ENCODE peak calls at places on chromosomes 5 and 9, in six cellular contexts. One of them, this sample, is unnamed.

GRCh38 chr9:94591876-94592275 is 1.7 kb downstream of the FBP2 start:
- DNase-seq in suprapubic skin: no peak
- DNase-seq in esophagus muscularis mucosa: no peak
- DNase-seq in kidney epithelial cell: no peak
- DNase-seq in right atrium auricular region: no peak
- DNase-seq in AG04449: no peak
- DNase-seq in this sample: no peak

GRCh38 chr5:31781772-31782171 is 142.8 kb downstream of the PDZD2 start:
- DNase-seq in suprapubic skin: no peak
- DNase-seq in esophagus muscularis mucosa: no peak
- DNase-seq in kidney epithelial cell: no peak
- DNase-seq in right atrium auricular region: no peak
- DNase-seq in AG04449: no peak
- DNase-seq in this sample: no peak

GRCh38 chr9:68492801-68493200 is 47.9 kb downstream of the TMEM252 start:
- DNase-seq in suprapubic skin: no peak
- DNase-seq in esophagus muscularis mucosa: no peak
- DNase-seq in kidney epithelial cell: no peak
- DNase-seq in right atrium auricular region: no peak
- DNase-seq in AG04449: no peak
- DNase-seq in this sample: no peak

GRCh38 chr5:31235381-31235780 is 41.9 kb downstream of the CDH6 start:
- DNase-seq in suprapubic skin: no peak
- DNase-seq in esophagus muscularis mucosa: no peak
- DNase-seq in kidney epithelial cell: no peak
- DNase-seq in right atrium auricular region: no peak
- DNase-seq in AG04449: peak
- DNase-seq in this sample: no peak

GRCh38 chr5:31530541-31531265 is 1.2 kb downstream of the DROSHA start:
- DNase-seq in suprapubic skin: no peak
- DNase-seq in esophagus muscularis mucosa: no peak
- DNase-seq in kidney epithelial cell: no peak
- DNase-seq in right atrium auricular region: no peak
- DNase-seq in AG04449: no peak
- DNase-seq in this sample: no peak

GRCh38 chr5:82347213-82347947 is 69.2 kb upstream of the RPS23 start:
- DNase-seq in suprapubic skin: no peak
- DNase-seq in esophagus muscularis mucosa: peak
- DNase-seq in kidney epithelial cell: no peak
- DNase-seq in right atrium auricular region: peak
- DNase-seq in AG04449: no peak
- DNase-seq in this sample: no peak

GRCh38 chr9:105103776-105104175 is 140.7 kb upstream of the SLC44A1 start:
- DNase-seq in suprapubic skin: no peak
- DNase-seq in esophagus muscularis mucosa: no peak
- DNase-seq in kidney epithelial cell: no peak
- DNase-seq in right atrium auricular region: no peak
- DNase-seq in AG04449: no peak
- DNase-seq in this sample: no peak

GRCh38 chr5:71013575-71013974 is 11.6 kb downstream of the NAIP start:
- DNase-seq in suprapubic skin: no peak
- DNase-seq in esophagus muscularis mucosa: peak
- DNase-seq in kidney epithelial cell: no peak
- DNase-seq in right atrium auricular region: no peak
- DNase-seq in AG04449: no peak
- DNase-seq in this sample: no peak

GRCh38 chr9:109733690-109734089 is 46.3 kb upstream of the PALM2AKAP2 start:
- DNase-seq in suprapubic skin: no peak
- DNase-seq in esophagus muscularis mucosa: no peak
- DNase-seq in kidney epithelial cell: peak
- DNase-seq in right atrium auricular region: no peak
- DNase-seq in AG04449: no peak
- DNase-seq in this sample: no peak

GRCh38 chr9:755454-756381 is 85.8 kb upstream of the DMRT1 start:
- DNase-seq in suprapubic skin: peak
- DNase-seq in esophagus muscularis mucosa: no peak
- DNase-seq in kidney epithelial cell: no peak
- DNase-seq in right atrium auricular region: peak
- DNase-seq in AG04449: peak
- DNase-seq in this sample: peak

GRCh38 chr5:87722286-87722685 is 309.6 kb upstream of the CCNH start:
- DNase-seq in suprapubic skin: no peak
- DNase-seq in esophagus muscularis mucosa: no peak
- DNase-seq in kidney epithelial cell: no peak
- DNase-seq in right atrium auricular region: no peak
- DNase-seq in AG04449: no peak
- DNase-seq in this sample: no peak

GRCh38 chr5:177147239-177147638 is 13.7 kb downstream of the NSD1 start:
- DNase-seq in suprapubic skin: no peak
- DNase-seq in esophagus muscularis mucosa: no peak
- DNase-seq in kidney epithelial cell: no peak
- DNase-seq in right atrium auricular region: no peak
- DNase-seq in AG04449: no peak
- DNase-seq in this sample: no peak

DNA sequence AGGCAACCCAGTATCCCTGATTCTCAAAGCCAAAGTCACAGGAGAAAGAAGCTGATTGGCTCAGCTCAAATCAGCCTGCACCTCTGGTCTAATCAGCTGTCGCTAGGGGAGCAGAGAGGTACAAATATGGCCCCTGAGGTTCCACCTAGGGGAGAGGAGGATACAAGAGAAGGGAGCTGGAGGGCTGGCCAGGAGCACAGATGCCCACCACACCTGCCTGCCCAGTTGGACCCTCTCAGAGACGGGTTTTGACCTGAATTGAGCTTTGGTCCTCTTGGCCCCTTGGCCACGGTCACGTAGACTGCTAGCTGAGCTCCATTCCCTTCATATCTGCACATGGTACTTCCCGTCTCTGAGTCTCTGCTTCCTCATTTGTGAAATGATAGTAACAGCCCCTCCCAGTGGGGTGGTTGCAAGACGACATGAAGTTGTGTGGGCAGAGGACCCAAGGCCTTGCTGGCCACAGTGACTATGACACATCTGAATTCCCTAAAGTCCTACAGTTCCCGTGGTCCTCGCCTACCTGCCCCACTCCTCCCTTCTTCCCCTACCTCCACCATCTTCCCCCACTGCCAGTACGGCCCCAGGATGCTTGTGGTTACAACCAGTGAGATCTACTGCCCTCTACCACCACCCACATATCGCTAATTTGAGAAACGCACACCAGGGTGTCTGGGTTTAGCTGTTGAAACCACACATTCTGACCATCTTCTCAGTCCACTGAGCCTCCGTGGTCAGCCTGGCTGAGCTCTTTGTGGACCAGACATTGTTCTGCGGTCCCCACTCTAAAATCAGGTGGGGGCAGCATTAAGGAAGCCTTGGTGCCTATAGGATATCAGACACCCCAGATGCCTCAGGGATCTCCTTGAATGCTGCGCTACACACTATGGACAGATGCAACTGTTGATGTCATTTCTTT is 60.3 kb upstream of the NEK6 start:
- DNase-seq in suprapubic skin: no peak
- DNase-seq in esophagus muscularis mucosa: no peak
- DNase-seq in kidney epithelial cell: no peak
- DNase-seq in right atrium auricular region: no peak
- DNase-seq in AG04449: no peak
- DNase-seq in this sample: peak
- TF ChIP-seq CTCF in suprapubic skin: no peak
- TF ChIP-seq CTCF in esophagus muscularis mucosa: no peak
- TF ChIP-seq CTCF in kidney epithelial cell: no peak
- TF ChIP-seq CTCF in right atrium auricular region: no peak
- TF ChIP-seq CTCF in AG04449: no peak
- TF ChIP-seq CTCF in this sample: peak

DNA sequence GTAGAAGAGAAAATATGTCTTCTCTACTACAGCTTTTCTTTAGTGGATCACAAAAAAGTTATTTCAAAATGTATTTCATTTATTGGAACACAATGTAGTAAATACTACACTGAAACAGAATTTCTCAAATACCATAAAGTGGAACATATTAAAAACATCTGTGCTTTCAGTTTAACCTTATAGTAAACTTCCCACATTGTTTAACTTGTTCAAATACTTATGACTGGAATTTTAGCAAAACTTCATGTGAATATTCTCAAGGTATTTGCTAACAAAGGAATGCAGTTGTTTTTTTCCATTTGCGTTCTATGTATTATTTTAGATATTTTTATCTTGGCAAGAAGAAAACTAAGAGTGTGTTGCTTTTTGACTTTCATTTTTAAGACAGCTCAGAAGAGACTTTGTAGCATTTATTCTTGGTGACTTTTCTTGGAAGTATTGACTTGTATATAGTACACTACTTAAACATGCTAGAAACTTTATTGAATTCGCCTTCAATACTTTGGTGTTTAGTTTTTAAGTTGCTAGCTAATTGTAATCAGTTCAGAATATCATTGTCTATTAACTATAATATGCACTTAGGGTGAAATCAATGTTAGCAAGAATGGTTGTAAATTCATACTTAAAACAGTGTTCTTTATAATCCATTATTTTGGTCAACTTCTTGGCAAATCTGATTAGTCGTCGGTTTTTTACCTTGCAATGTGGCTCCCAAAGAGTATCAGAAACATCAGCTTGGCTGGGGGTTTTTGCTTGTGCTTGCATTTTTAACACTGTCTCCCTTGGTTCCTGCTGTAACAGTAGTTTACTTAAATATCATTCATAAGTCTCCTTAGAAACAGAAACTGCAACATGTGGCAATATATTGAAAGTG is 5.0 kb upstream of the RHOBTB3 start:
- DNase-seq in suprapubic skin: no peak
- DNase-seq in esophagus muscularis mucosa: no peak
- DNase-seq in kidney epithelial cell: no peak
- DNase-seq in right atrium auricular region: no peak
- DNase-seq in AG04449: peak
- DNase-seq in this sample: no peak
- H3K4me3 ChIP-seq in suprapubic skin: no peak
- H3K4me3 ChIP-seq in esophagus muscularis mucosa: no peak
- H3K4me3 ChIP-seq in kidney epithelial cell: no peak
- H3K4me3 ChIP-seq in right atrium auricular region: no peak
- H3K4me3 ChIP-seq in AG04449: no peak
- H3K4me3 ChIP-seq in this sample: no peak

GRCh38 chr9:92617195-92617813 is 52.6 kb downstream of the IPPK start:
- DNase-seq in suprapubic skin: no peak
- DNase-seq in esophagus muscularis mucosa: no peak
- DNase-seq in kidney epithelial cell: no peak
- DNase-seq in right atrium auricular region: no peak
- DNase-seq in AG04449: no peak
- DNase-seq in this sample: no peak
- TF ChIP-seq CTCF in suprapubic skin: no peak
- TF ChIP-seq CTCF in esophagus muscularis mucosa: no peak
- TF ChIP-seq CTCF in kidney epithelial cell: no peak
- TF ChIP-seq CTCF in right atrium auricular region: no peak
- TF ChIP-seq CTCF in AG04449: no peak
- TF ChIP-seq CTCF in this sample: no peak

GRCh38 chr9:113463418-113464285 is at the start of gene RGS3:
- DNase-seq in suprapubic skin: no peak
- DNase-seq in esophagus muscularis mucosa: no peak
- DNase-seq in kidney epithelial cell: peak
- DNase-seq in right atrium auricular region: peak
- DNase-seq in AG04449: no peak
- DNase-seq in this sample: no peak
- H3K4me3 ChIP-seq in suprapubic skin: peak
- H3K4me3 ChIP-seq in esophagus muscularis mucosa: peak
- H3K4me3 ChIP-seq in kidney epithelial cell: peak
- H3K4me3 ChIP-seq in right atrium auricular region: peak
- H3K4me3 ChIP-seq in AG04449: no peak
- H3K4me3 ChIP-seq in this sample: peak

GRCh38 chr5:141192110-141192725 is at the start of gene PCDHB10:
- DNase-seq in suprapubic skin: no peak
- DNase-seq in esophagus muscularis mucosa: no peak
- DNase-seq in kidney epithelial cell: no peak
- DNase-seq in right atrium auricular region: no peak
- DNase-seq in AG04449: no peak
- DNase-seq in this sample: no peak
- TF ChIP-seq CTCF in suprapubic skin: no peak
- TF ChIP-seq CTCF in esophagus muscularis mucosa: peak
- TF ChIP-seq CTCF in kidney epithelial cell: peak
- TF ChIP-seq CTCF in right atrium auricular region: peak
- TF ChIP-seq CTCF in AG04449: peak
- TF ChIP-seq CTCF in this sample: peak

DNA sequence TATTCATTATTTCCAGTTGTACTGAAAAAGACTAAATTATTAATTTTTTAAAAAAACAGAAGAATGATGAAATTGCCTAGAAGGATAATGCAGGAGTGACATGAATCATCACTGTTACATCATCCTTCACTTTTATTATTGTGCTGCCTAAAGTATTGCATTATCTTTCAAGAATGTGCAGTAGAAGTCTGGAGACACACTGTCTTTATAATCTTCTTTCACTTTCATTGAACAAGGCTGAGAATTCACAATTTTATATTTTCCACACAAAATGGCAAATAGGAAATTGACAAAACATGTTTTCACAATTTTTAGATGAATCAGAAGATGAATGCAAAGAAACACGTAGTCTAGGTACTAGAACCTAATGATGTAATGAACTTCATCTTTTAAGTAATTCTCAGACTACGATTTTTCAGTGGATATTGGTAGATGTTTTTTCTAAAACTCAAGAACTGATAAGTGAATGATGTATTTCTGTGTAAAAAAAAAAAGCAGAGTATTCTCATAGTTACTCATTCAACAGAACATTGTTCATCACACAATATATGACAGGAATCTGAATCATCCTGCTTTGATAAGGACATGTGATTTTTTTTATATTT is 131.5 kb upstream of the GRHPR start:
- DNase-seq in suprapubic skin: no peak
- DNase-seq in esophagus muscularis mucosa: no peak
- DNase-seq in kidney epithelial cell: peak
- DNase-seq in right atrium auricular region: no peak
- DNase-seq in AG04449: peak
- DNase-seq in this sample: no peak
- H3K4me3 ChIP-seq in suprapubic skin: no peak
- H3K4me3 ChIP-seq in esophagus muscularis mucosa: no peak
- H3K4me3 ChIP-seq in kidney epithelial cell: no peak
- H3K4me3 ChIP-seq in right atrium auricular region: no peak
- H3K4me3 ChIP-seq in AG04449: peak
- H3K4me3 ChIP-seq in this sample: no peak

DNA sequence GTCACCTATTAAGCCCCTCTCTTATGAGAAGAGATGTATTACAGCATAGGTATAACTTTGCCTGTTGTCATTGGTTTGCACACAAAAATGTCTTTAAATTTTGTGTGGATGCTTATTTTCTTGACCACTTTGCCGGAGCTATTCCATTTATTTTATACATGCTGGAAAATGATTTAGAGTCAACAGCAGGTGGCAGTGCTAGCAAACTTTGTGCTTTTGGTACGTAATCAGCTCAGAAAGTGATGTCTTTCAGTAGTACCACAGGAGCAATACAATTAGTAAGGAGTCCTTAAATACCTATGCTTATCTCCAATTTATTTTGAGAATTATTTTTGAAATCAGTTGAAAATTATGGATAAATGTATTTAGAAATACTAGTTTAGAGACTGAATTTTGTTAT is 19.8 kb upstream of the NUDT12 start:
- DNase-seq in suprapubic skin: no peak
- DNase-seq in esophagus muscularis mucosa: no peak
- DNase-seq in kidney epithelial cell: peak
- DNase-seq in right atrium auricular region: no peak
- DNase-seq in AG04449: no peak
- DNase-seq in this sample: no peak
- TF ChIP-seq CTCF in suprapubic skin: no peak
- TF ChIP-seq CTCF in esophagus muscularis mucosa: no peak
- TF ChIP-seq CTCF in kidney epithelial cell: peak
- TF ChIP-seq CTCF in right atrium auricular region: peak
- TF ChIP-seq CTCF in AG04449: peak
- TF ChIP-seq CTCF in this sample: peak